ENCODE peak calls at places on chromosomes 6 and 20, in five cellular contexts. R is endothelial cell, X is PC-9, W is breast epithelium, V is BJ. E is an unnamed sample.

GRCh38 chr6:95209007-95209406 is 368.3 kb upstream of the MANEA start:
- DNase-seq in R (no peak), X (no peak), V (no peak), W (no peak), E (no peak)

GRCh38 chr6:6581014-6581413 is 7.5 kb upstream of the LY86 start:
- DNase-seq in W (no peak), X (no peak), V (no peak), R (no peak), E (no peak)

GRCh38 chr6:4899249-4899648 is 104.6 kb downstream of the RPP40 start:
- DNase-seq in X (no peak), V (no peak), R (no peak), W (no peak), E (no peak)

GRCh38 chr6:85402922-85403321 is 47.0 kb upstream of the NT5E start:
- DNase-seq in V (no peak), R (no peak), W (no peak), X (no peak), E (no peak)

GRCh38 chr6:143598466-143599080 is 79.2 kb upstream of the PHACTR2 start:
- DNase-seq in W (no peak), V (no peak), R (no peak), X (no peak), E (no peak)

GRCh38 chr20:19995220-19995863 is 21.8 kb upstream of the NAA20 start:
- DNase-seq in R (no peak), V (no peak), W (no peak), X (no peak), E (no peak)

GRCh38 chr6:138514860-138515540 is 15.7 kb upstream of the NHSL1 start:
- DNase-seq in W (no peak), X (no peak), V (no peak), R (no peak), E (no peak)

GRCh38 chr20:39029324-39029820 is 67.2 kb downstream of the DHX35 start:
- DNase-seq in V (no peak), W (no peak), X (no peak), R (no peak), E (no peak)

GRCh38 chr6:43936476-43936875 is 166.5 kb downstream of the VEGFA start:
- DNase-seq in W (no peak), R (no peak), V (no peak), X (no peak), E (no peak)

GRCh38 chr20:4156411-4156810 is 141.1 kb upstream of the RNF24 start:
- DNase-seq in V (no peak), X (peak; percentile 62), W (no peak), R (no peak), E (no peak)

GRCh38 chr20:30910937-30911725 is 346.3 kb upstream of the DEFB115 start:
- DNase-seq in X (no peak), V (no peak), R (no peak), W (no peak), E (no peak)

DNA sequence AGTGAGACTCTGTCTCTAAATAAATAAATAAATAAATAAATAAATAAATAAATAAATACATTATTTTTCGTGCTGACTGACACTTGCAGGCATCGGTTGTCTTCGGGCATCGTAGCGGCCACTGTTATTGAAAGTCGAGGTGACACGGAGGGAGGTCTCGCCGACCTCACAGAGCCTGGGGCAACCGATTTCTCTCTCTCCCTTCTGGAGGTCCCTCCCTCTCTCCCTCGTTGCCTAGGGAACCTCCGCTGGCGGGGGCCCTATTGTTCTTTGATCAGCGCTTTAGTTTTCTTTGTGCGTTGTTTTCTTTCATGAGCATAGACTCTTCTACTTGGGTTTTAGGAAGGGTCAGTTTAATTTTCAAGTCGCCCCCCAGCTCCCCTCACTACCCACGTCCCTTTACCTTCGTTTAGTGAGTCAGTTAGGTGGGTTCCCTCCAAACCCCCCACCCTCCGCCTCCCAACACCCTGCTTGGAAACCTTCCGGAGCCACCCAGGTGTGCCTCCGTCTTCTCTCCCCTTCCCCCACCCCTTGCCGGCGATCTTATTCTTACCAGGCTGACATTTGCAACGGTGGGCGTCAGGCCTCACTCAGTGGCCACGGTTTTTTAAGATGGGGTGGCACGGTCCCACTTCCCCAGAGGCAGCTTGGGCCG is 345.3 kb upstream of the DEFB115 start:
- DNase-seq in W (no peak), V (no peak), X (no peak), R (no peak), E (no peak)
- TF ChIP-seq CTCF in W (no peak), V (no peak), X (no peak), R (no peak), E (peak; percentile 41)

DNA sequence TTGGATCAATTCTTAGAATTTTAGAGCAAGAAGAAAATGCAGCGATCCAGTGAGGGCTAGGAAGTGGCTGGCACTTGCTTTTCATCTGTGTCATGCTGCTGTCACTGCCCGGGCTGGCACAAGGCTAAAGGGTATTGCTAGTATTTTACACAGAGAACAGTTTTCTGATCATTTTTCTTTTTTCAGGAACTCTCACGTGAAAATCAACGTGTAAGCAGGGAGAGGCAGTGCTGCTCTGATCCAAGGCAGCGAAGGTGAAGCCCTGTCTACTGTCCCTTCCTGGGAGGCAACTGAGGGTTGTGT is 38.4 kb upstream of the ARG1 start:
- DNase-seq in X (no peak), R (no peak), V (no peak), W (no peak), E (no peak)
- TF ChIP-seq CTCF in X (no peak), R (no peak), V (no peak), W (no peak), E (no peak)

DNA sequence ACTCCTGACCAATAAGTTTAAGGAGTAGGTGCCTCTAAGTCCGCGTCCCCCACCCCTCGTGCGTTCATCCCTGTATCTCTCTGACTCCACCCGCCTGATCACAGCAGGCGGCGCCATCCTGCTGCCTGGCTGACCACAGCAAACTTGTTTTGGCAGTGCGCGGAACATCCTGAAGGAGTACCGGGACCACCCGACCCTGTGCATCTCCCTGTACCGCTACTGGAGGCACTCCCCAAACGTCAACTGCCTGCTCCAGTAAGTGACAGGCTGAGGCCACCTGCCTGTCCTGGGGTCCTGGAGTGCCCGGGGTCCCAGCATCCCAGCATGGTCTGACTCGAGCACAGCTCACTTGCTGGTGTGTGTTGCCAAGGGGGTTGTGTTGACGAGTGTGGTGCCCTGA is 19.0 kb downstream of the PNLDC1 start:
- DNase-seq in V (no peak), R (no peak), W (no peak), X (no peak), E (no peak)
- TF ChIP-seq CTCF in V (no peak), R (no peak), W (no peak), X (no peak), E (no peak)

GRCh38 chr6:166097914-166098522 is 69.6 kb downstream of the TBXT start:
- DNase-seq in V (no peak), W (peak; percentile 62), X (no peak), R (peak; percentile 92), E (no peak)
- TF ChIP-seq CTCF in V (peak; percentile 94), W (peak; percentile 60), X (peak; percentile 63), R (peak; percentile 89), E (peak; percentile 95)

GRCh38 chr6:33584700-33585402 is 4.8 kb upstream of the BAK1 start:
- DNase-seq in W (no peak), R (no peak), X (no peak), V (no peak), E (no peak)

GRCh38 chr6:33581186-33581585 is 1.1 kb upstream of the BAK1 start:
- DNase-seq in V (no peak), R (no peak), W (no peak), X (no peak), E (no peak)

GRCh38 chr6:33586108-33586640 is 6.1 kb upstream of the BAK1 start:
- DNase-seq in X (no peak), W (no peak), R (no peak), V (no peak), E (no peak)

GRCh38 chr6:33585403-33586107 is 5.5 kb upstream of the BAK1 start:
- DNase-seq in W (peak; percentile 80), V (no peak), X (peak; percentile 54), R (peak; percentile 85), E (no peak)

GRCh38 chr6:33583591-33584155 is 3.6 kb upstream of the BAK1 start:
- DNase-seq in X (no peak), V (no peak), R (peak; percentile 63), W (no peak), E (no peak)
- TF ChIP-seq CTCF in X (peak; percentile 56), V (peak; percentile 43), R (peak; percentile 69), W (no peak), E (peak; percentile 36)

GRCh38 chr6:50653253-50653652 is 60.1 kb upstream of the TFAP2D start:
- DNase-seq in W (no peak), V (no peak), R (no peak), X (no peak), E (no peak)
- TF ChIP-seq CTCF in W (no peak), V (no peak), R (no peak), X (no peak), E (no peak)

GRCh38 chr6:137044366-137045220 is at the start of gene IL20RA:
- DNase-seq in V (no peak), R (peak; percentile 18), W (peak; percentile 67), X (peak; percentile 61), E (no peak)
- TF ChIP-seq CTCF in V (no peak), R (no peak), W (peak; percentile 4), X (no peak), E (no peak)

DNA sequence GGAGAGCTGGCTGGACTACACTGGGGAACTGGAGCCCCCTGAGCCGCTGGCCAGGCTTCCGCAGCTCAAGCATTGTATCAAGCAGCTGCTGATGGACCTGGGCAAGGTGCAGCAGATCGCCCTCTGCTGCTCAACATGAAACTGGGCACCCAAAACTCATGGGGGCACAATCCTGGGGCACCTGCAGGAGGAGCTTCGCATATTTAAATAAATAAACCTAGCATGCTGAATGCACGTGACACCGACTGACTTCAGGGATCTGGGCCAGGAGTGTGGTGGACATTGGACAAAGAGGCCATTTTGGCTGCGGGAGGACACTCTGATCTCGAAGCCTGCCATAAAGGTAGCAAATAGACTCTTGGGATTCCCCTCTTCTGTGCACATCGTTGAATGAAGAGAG is 6.8 kb downstream of the SCAND1 start:
- DNase-seq in R (peak; percentile 28), W (no peak), X (no peak), V (no peak), E (no peak)
- TF ChIP-seq CTCF in R (peak; percentile 24), W (no peak), X (peak; percentile 53), V (peak; percentile 50), E (peak; percentile 62)

GRCh38 chr6:42326248-42326647 is 108.6 kb upstream of the MRPS10 start:
- DNase-seq in X (no peak), W (no peak), V (no peak), R (no peak), E (no peak)

GRCh38 chr6:42321976-42322375 is 104.3 kb upstream of the MRPS10 start:
- DNase-seq in R (no peak), X (no peak), W (no peak), V (no peak), E (no peak)

GRCh38 chr6:42318485-42318884 is 100.8 kb upstream of the MRPS10 start:
- DNase-seq in V (no peak), X (no peak), W (no peak), R (no peak), E (no peak)

GRCh38 chr6:42320762-42321161 is 103.1 kb upstream of the MRPS10 start:
- DNase-seq in W (no peak), R (no peak), V (no peak), X (no peak), E (no peak)

GRCh38 chr6:42322676-42323075 is 105.0 kb upstream of the MRPS10 start:
- DNase-seq in V (no peak), R (no peak), X (no peak), W (no peak), E (no peak)
- TF ChIP-seq CTCF in V (no peak), R (no peak), X (no peak), W (no peak), E (peak; percentile 36)